ENCODE peak calls at places on chromosomes 13 and 19, in seven cellular contexts. One of them, this sample, is unnamed.

GRCh38 chr13:46089213-46089612 is 15.6 kb downstream of the CPB2 start:
- DNase-seq in fibroblast of lung: no peak
- DNase-seq in A549: no peak
- DNase-seq in cardiac muscle cell: no peak
- DNase-seq in heart left ventricle: no peak
- DNase-seq in AG04450: no peak
- DNase-seq in lower leg skin: no peak
- DNase-seq in this sample: no peak

GRCh38 chr19:29239220-29239776 is 26.3 kb upstream of the UQCRFS1 start:
- DNase-seq in fibroblast of lung: no peak
- DNase-seq in A549: no peak
- DNase-seq in cardiac muscle cell: no peak
- DNase-seq in heart left ventricle: no peak
- DNase-seq in AG04450: no peak
- DNase-seq in lower leg skin: no peak
- DNase-seq in this sample: no peak

GRCh38 chr13:22080832-22081231 is 410.0 kb downstream of the FGF9 start:
- DNase-seq in fibroblast of lung: no peak
- DNase-seq in A549: no peak
- DNase-seq in cardiac muscle cell: no peak
- DNase-seq in heart left ventricle: no peak
- DNase-seq in AG04450: no peak
- DNase-seq in lower leg skin: no peak
- DNase-seq in this sample: no peak

GRCh38 chr13:40116008-40116407 is 460.5 kb downstream of the COG6 start:
- DNase-seq in fibroblast of lung: peak
- DNase-seq in A549: peak
- DNase-seq in cardiac muscle cell: peak
- DNase-seq in heart left ventricle: peak
- DNase-seq in AG04450: no peak
- DNase-seq in lower leg skin: peak
- DNase-seq in this sample: peak

GRCh38 chr19:49786432-49786831 is 19.6 kb downstream of the AP2A1 start:
- DNase-seq in fibroblast of lung: peak
- DNase-seq in A549: peak
- DNase-seq in cardiac muscle cell: peak
- DNase-seq in heart left ventricle: no peak
- DNase-seq in AG04450: no peak
- DNase-seq in lower leg skin: no peak
- DNase-seq in this sample: peak

GRCh38 chr19:48934837-48935236 is 1.3 kb downstream of the DHDH start:
- DNase-seq in fibroblast of lung: no peak
- DNase-seq in A549: no peak
- DNase-seq in cardiac muscle cell: no peak
- DNase-seq in heart left ventricle: no peak
- DNase-seq in AG04450: no peak
- DNase-seq in lower leg skin: no peak
- DNase-seq in this sample: no peak

GRCh38 chr19:10654610-10655456 is 687 bp downstream of the ILF3 start:
- DNase-seq in fibroblast of lung: no peak
- DNase-seq in A549: peak
- DNase-seq in cardiac muscle cell: peak
- DNase-seq in heart left ventricle: peak
- DNase-seq in AG04450: no peak
- DNase-seq in lower leg skin: peak
- DNase-seq in this sample: peak

GRCh38 chr13:24307211-24308067 is 1.9 kb upstream of the C1QTNF9 start:
- DNase-seq in fibroblast of lung: no peak
- DNase-seq in A549: no peak
- DNase-seq in cardiac muscle cell: no peak
- DNase-seq in heart left ventricle: no peak
- DNase-seq in AG04450: no peak
- DNase-seq in lower leg skin: no peak
- DNase-seq in this sample: no peak

GRCh38 chr19:6751189-6751588 is 11.7 kb downstream of the TRIP10 start:
- DNase-seq in fibroblast of lung: no peak
- DNase-seq in A549: no peak
- DNase-seq in cardiac muscle cell: no peak
- DNase-seq in heart left ventricle: no peak
- DNase-seq in AG04450: no peak
- DNase-seq in lower leg skin: no peak
- DNase-seq in this sample: no peak

GRCh38 chr13:45872574-45872973 is 21.0 kb upstream of the SIAH3 start:
- DNase-seq in fibroblast of lung: peak
- DNase-seq in A549: no peak
- DNase-seq in cardiac muscle cell: peak
- DNase-seq in heart left ventricle: no peak
- DNase-seq in AG04450: no peak
- DNase-seq in lower leg skin: no peak
- DNase-seq in this sample: peak

GRCh38 chr13:39111145-39111544 is 72.9 kb downstream of the NHLRC3 start:
- DNase-seq in fibroblast of lung: no peak
- DNase-seq in A549: no peak
- DNase-seq in cardiac muscle cell: peak
- DNase-seq in heart left ventricle: no peak
- DNase-seq in AG04450: no peak
- DNase-seq in lower leg skin: no peak
- DNase-seq in this sample: no peak

GRCh38 chr13:20411638-20412342 is 113.9 kb downstream of the CRYL1 start:
- DNase-seq in fibroblast of lung: no peak
- DNase-seq in A549: no peak
- DNase-seq in cardiac muscle cell: no peak
- DNase-seq in heart left ventricle: no peak
- DNase-seq in AG04450: no peak
- DNase-seq in lower leg skin: no peak
- DNase-seq in this sample: no peak

GRCh38 chr19:58548859-58549663 is 5.2 kb downstream of the TRIM28 start:
- DNase-seq in fibroblast of lung: no peak
- DNase-seq in A549: no peak
- DNase-seq in cardiac muscle cell: no peak
- DNase-seq in heart left ventricle: peak
- DNase-seq in AG04450: no peak
- DNase-seq in lower leg skin: no peak
- DNase-seq in this sample: no peak

GRCh38 chr19:51098366-51099069 is 9.7 kb downstream of the CTU1 start:
- DNase-seq in fibroblast of lung: peak
- DNase-seq in A549: no peak
- DNase-seq in cardiac muscle cell: peak
- DNase-seq in heart left ventricle: peak
- DNase-seq in AG04450: no peak
- DNase-seq in lower leg skin: no peak
- DNase-seq in this sample: no peak

GRCh38 chr13:97125051-97125809 is 96.9 kb upstream of the MBNL2 start:
- DNase-seq in fibroblast of lung: peak
- DNase-seq in A549: no peak
- DNase-seq in cardiac muscle cell: peak
- DNase-seq in heart left ventricle: no peak
- DNase-seq in AG04450: no peak
- DNase-seq in lower leg skin: peak
- DNase-seq in this sample: peak

GRCh38 chr19:53865918-53866696 is 1.6 kb upstream of the MYADM start:
- DNase-seq in fibroblast of lung: peak
- DNase-seq in A549: peak
- DNase-seq in cardiac muscle cell: peak
- DNase-seq in heart left ventricle: peak
- DNase-seq in AG04450: no peak
- DNase-seq in lower leg skin: peak
- DNase-seq in this sample: peak

GRCh38 chr13:24648983-24649684 is 31.1 kb upstream of the ATP12A start:
- DNase-seq in fibroblast of lung: no peak
- DNase-seq in A549: no peak
- DNase-seq in cardiac muscle cell: no peak
- DNase-seq in heart left ventricle: no peak
- DNase-seq in AG04450: no peak
- DNase-seq in lower leg skin: no peak
- DNase-seq in this sample: no peak

GRCh38 chr19:29491491-29491890 is 34.3 kb upstream of the VSTM2B start:
- DNase-seq in fibroblast of lung: no peak
- DNase-seq in A549: no peak
- DNase-seq in cardiac muscle cell: no peak
- DNase-seq in heart left ventricle: no peak
- DNase-seq in AG04450: no peak
- DNase-seq in lower leg skin: no peak
- DNase-seq in this sample: no peak

GRCh38 chr19:2495130-2495641 is 19.3 kb downstream of the GADD45B start:
- DNase-seq in fibroblast of lung: peak
- DNase-seq in A549: peak
- DNase-seq in cardiac muscle cell: peak
- DNase-seq in heart left ventricle: peak
- DNase-seq in AG04450: no peak
- DNase-seq in lower leg skin: peak
- DNase-seq in this sample: peak

GRCh38 chr13:46354143-46355087 is 32.6 kb downstream of the RUBCNL start:
- DNase-seq in fibroblast of lung: peak
- DNase-seq in A549: peak
- DNase-seq in cardiac muscle cell: no peak
- DNase-seq in heart left ventricle: no peak
- DNase-seq in AG04450: peak
- DNase-seq in lower leg skin: no peak
- DNase-seq in this sample: peak

GRCh38 chr19:4093643-4094175 is 27.0 kb upstream of the ZBTB7A start:
- DNase-seq in fibroblast of lung: no peak
- DNase-seq in A549: no peak
- DNase-seq in cardiac muscle cell: no peak
- DNase-seq in heart left ventricle: no peak
- DNase-seq in AG04450: no peak
- DNase-seq in lower leg skin: no peak
- DNase-seq in this sample: no peak

GRCh38 chr13:60402022-60402421 is 5.0 kb downstream of the TDRD3 start:
- DNase-seq in fibroblast of lung: no peak
- DNase-seq in A549: no peak
- DNase-seq in cardiac muscle cell: no peak
- DNase-seq in heart left ventricle: no peak
- DNase-seq in AG04450: no peak
- DNase-seq in lower leg skin: no peak
- DNase-seq in this sample: no peak

GRCh38 chr19:58399903-58400637 is 4.6 kb downstream of the RNF225 start:
- DNase-seq in fibroblast of lung: no peak
- DNase-seq in A549: no peak
- DNase-seq in cardiac muscle cell: no peak
- DNase-seq in heart left ventricle: no peak
- DNase-seq in AG04450: no peak
- DNase-seq in lower leg skin: no peak
- DNase-seq in this sample: no peak

GRCh38 chr13:30730526-30730925 is 4.8 kb upstream of the ALOX5AP start:
- DNase-seq in fibroblast of lung: no peak
- DNase-seq in A549: no peak
- DNase-seq in cardiac muscle cell: no peak
- DNase-seq in heart left ventricle: no peak
- DNase-seq in AG04450: no peak
- DNase-seq in lower leg skin: no peak
- DNase-seq in this sample: no peak

GRCh38 chr19:4064551-4065260 is 2.0 kb downstream of the ZBTB7A start:
- DNase-seq in fibroblast of lung: peak
- DNase-seq in A549: no peak
- DNase-seq in cardiac muscle cell: peak
- DNase-seq in heart left ventricle: peak
- DNase-seq in AG04450: no peak
- DNase-seq in lower leg skin: peak
- DNase-seq in this sample: no peak

GRCh38 chr19:13979224-13979623 is 26.9 kb downstream of the RFX1 start:
- DNase-seq in fibroblast of lung: no peak
- DNase-seq in A549: no peak
- DNase-seq in cardiac muscle cell: no peak
- DNase-seq in heart left ventricle: no peak
- DNase-seq in AG04450: no peak
- DNase-seq in lower leg skin: no peak
- DNase-seq in this sample: no peak
- H3K4me3 ChIP-seq in fibroblast of lung: no peak
- H3K4me3 ChIP-seq in A549: no peak
- H3K4me3 ChIP-seq in cardiac muscle cell: peak
- H3K4me3 ChIP-seq in heart left ventricle: peak
- H3K4me3 ChIP-seq in AG04450: no peak
- H3K4me3 ChIP-seq in lower leg skin: no peak
- H3K4me3 ChIP-seq in this sample: no peak

GRCh38 chr19:8243146-8243545 is 34.0 kb downstream of the CERS4 start:
- DNase-seq in fibroblast of lung: no peak
- DNase-seq in A549: no peak
- DNase-seq in cardiac muscle cell: no peak
- DNase-seq in heart left ventricle: no peak
- DNase-seq in AG04450: no peak
- DNase-seq in lower leg skin: no peak
- DNase-seq in this sample: no peak

GRCh38 chr19:8241646-8242045 is 32.5 kb downstream of the CERS4 start:
- DNase-seq in fibroblast of lung: no peak
- DNase-seq in A549: no peak
- DNase-seq in cardiac muscle cell: no peak
- DNase-seq in heart left ventricle: no peak
- DNase-seq in AG04450: no peak
- DNase-seq in lower leg skin: no peak
- DNase-seq in this sample: no peak

GRCh38 chr19:8245869-8246835 is 37.0 kb downstream of the CERS4 start:
- DNase-seq in fibroblast of lung: no peak
- DNase-seq in A549: no peak
- DNase-seq in cardiac muscle cell: no peak
- DNase-seq in heart left ventricle: no peak
- DNase-seq in AG04450: no peak
- DNase-seq in lower leg skin: no peak
- DNase-seq in this sample: no peak

GRCh38 chr19:8242212-8242821 is 33.1 kb downstream of the CERS4 start:
- DNase-seq in fibroblast of lung: no peak
- DNase-seq in A549: no peak
- DNase-seq in cardiac muscle cell: no peak
- DNase-seq in heart left ventricle: no peak
- DNase-seq in AG04450: no peak
- DNase-seq in lower leg skin: no peak
- DNase-seq in this sample: no peak

DNA sequence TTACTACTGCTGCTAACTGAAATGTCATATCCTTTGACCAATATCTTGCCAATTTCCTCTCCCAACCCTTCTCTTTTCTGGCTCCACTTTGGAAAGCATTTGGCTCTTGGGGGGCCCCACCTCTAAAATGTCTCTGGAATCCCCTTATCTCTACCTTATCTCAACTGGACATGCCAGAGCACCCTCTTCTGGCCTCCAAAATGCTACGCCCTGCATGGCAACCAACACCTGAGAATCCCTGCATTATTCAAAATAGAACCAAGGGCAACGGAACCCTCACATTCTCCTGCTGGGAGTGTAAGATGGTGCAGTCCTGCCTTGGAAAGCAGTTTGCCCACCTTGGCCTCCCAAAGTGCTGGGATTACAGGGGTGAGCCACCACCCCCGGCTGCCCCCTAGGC is 35.3 kb downstream of the CERS4 start:
- DNase-seq in fibroblast of lung: no peak
- DNase-seq in A549: no peak
- DNase-seq in cardiac muscle cell: no peak
- DNase-seq in heart left ventricle: no peak
- DNase-seq in AG04450: no peak
- DNase-seq in lower leg skin: no peak
- DNase-seq in this sample: no peak
- TF ChIP-seq CTCF in fibroblast of lung: no peak
- TF ChIP-seq CTCF in A549: no peak
- TF ChIP-seq CTCF in cardiac muscle cell: no peak
- TF ChIP-seq CTCF in heart left ventricle: no peak
- TF ChIP-seq CTCF in AG04450: no peak
- TF ChIP-seq CTCF in lower leg skin: no peak
- TF ChIP-seq CTCF in this sample: no peak

GRCh38 chr13:78742659-78743058 is 83.7 kb upstream of the OBI1 start:
- DNase-seq in fibroblast of lung: no peak
- DNase-seq in A549: no peak
- DNase-seq in cardiac muscle cell: peak
- DNase-seq in heart left ventricle: no peak
- DNase-seq in AG04450: no peak
- DNase-seq in lower leg skin: no peak
- DNase-seq in this sample: no peak
- H3K4me3 ChIP-seq in fibroblast of lung: no peak
- H3K4me3 ChIP-seq in A549: no peak
- H3K4me3 ChIP-seq in cardiac muscle cell: no peak
- H3K4me3 ChIP-seq in heart left ventricle: no peak
- H3K4me3 ChIP-seq in AG04450: no peak
- H3K4me3 ChIP-seq in lower leg skin: no peak
- H3K4me3 ChIP-seq in this sample: no peak

GRCh38 chr13:29457299-29457698 is 138.2 kb downstream of the SLC7A1 start:
- DNase-seq in fibroblast of lung: peak
- DNase-seq in A549: no peak
- DNase-seq in cardiac muscle cell: no peak
- DNase-seq in heart left ventricle: no peak
- DNase-seq in AG04450: no peak
- DNase-seq in lower leg skin: no peak
- DNase-seq in this sample: peak
- TF ChIP-seq CTCF in fibroblast of lung: no peak
- TF ChIP-seq CTCF in A549: no peak
- TF ChIP-seq CTCF in cardiac muscle cell: no peak
- TF ChIP-seq CTCF in heart left ventricle: no peak
- TF ChIP-seq CTCF in AG04450: no peak
- TF ChIP-seq CTCF in lower leg skin: no peak
- TF ChIP-seq CTCF in this sample: no peak